ENCODE peak calls at places on chromosomes 2 and 18, in eight cellular contexts. One of them, this sample, is unnamed.

GRCh38 chr2:26555246-26556133 is 77.6 kb upstream of the OTOF start:
- DNase-seq in activated CD8-positive, alpha-beta memory T cell treated with anti-CD3 and anti-CD28 coated beads, Interleukin-2, amount 50 U/mL, for 4 hours: no peak
- DNase-seq in glomerular endothelial cell: no peak
- DNase-seq in CD4-positive, CD25-positive, alpha-beta regulatory T cell: no peak
- DNase-seq in stimulated activated CD4-positive, alpha-beta T cell treated with anti-CD3 and anti-CD28 coated beads, Interleukin-4, amount 100 ng/mL, for 4 hours: no peak
- DNase-seq in H1: no peak
- DNase-seq in AG09309: no peak
- DNase-seq in activated CD8-positive, alpha-beta T cell treated with anti-CD3 and anti-CD28 coated beads for 36 hours: no peak
- DNase-seq in this sample: no peak

GRCh38 chr2:186543561-186544131 is 46.2 kb upstream of the ITGAV start:
- DNase-seq in activated CD8-positive, alpha-beta memory T cell treated with anti-CD3 and anti-CD28 coated beads, Interleukin-2, amount 50 U/mL, for 4 hours: no peak
- DNase-seq in glomerular endothelial cell: peak
- DNase-seq in CD4-positive, CD25-positive, alpha-beta regulatory T cell: no peak
- DNase-seq in stimulated activated CD4-positive, alpha-beta T cell treated with anti-CD3 and anti-CD28 coated beads, Interleukin-4, amount 100 ng/mL, for 4 hours: no peak
- DNase-seq in H1: no peak
- DNase-seq in AG09309: peak
- DNase-seq in activated CD8-positive, alpha-beta T cell treated with anti-CD3 and anti-CD28 coated beads for 36 hours: no peak
- DNase-seq in this sample: no peak

GRCh38 chr2:61380120-61380881 is 90.6 kb downstream of the USP34 start:
- DNase-seq in activated CD8-positive, alpha-beta memory T cell treated with anti-CD3 and anti-CD28 coated beads, Interleukin-2, amount 50 U/mL, for 4 hours: no peak
- DNase-seq in glomerular endothelial cell: no peak
- DNase-seq in CD4-positive, CD25-positive, alpha-beta regulatory T cell: no peak
- DNase-seq in stimulated activated CD4-positive, alpha-beta T cell treated with anti-CD3 and anti-CD28 coated beads, Interleukin-4, amount 100 ng/mL, for 4 hours: no peak
- DNase-seq in H1: no peak
- DNase-seq in AG09309: no peak
- DNase-seq in activated CD8-positive, alpha-beta T cell treated with anti-CD3 and anti-CD28 coated beads for 36 hours: no peak
- DNase-seq in this sample: no peak

GRCh38 chr2:221360742-221361141 is 211.4 kb downstream of the EPHA4 start:
- DNase-seq in activated CD8-positive, alpha-beta memory T cell treated with anti-CD3 and anti-CD28 coated beads, Interleukin-2, amount 50 U/mL, for 4 hours: no peak
- DNase-seq in glomerular endothelial cell: no peak
- DNase-seq in CD4-positive, CD25-positive, alpha-beta regulatory T cell: no peak
- DNase-seq in stimulated activated CD4-positive, alpha-beta T cell treated with anti-CD3 and anti-CD28 coated beads, Interleukin-4, amount 100 ng/mL, for 4 hours: no peak
- DNase-seq in H1: no peak
- DNase-seq in AG09309: no peak
- DNase-seq in activated CD8-positive, alpha-beta T cell treated with anti-CD3 and anti-CD28 coated beads for 36 hours: no peak
- DNase-seq in this sample: no peak

GRCh38 chr18:36186461-36187137 is 698 bp upstream of the MOCOS start:
- DNase-seq in activated CD8-positive, alpha-beta memory T cell treated with anti-CD3 and anti-CD28 coated beads, Interleukin-2, amount 50 U/mL, for 4 hours: no peak
- DNase-seq in glomerular endothelial cell: no peak
- DNase-seq in CD4-positive, CD25-positive, alpha-beta regulatory T cell: no peak
- DNase-seq in stimulated activated CD4-positive, alpha-beta T cell treated with anti-CD3 and anti-CD28 coated beads, Interleukin-4, amount 100 ng/mL, for 4 hours: no peak
- DNase-seq in H1: peak
- DNase-seq in AG09309: no peak
- DNase-seq in activated CD8-positive, alpha-beta T cell treated with anti-CD3 and anti-CD28 coated beads for 36 hours: peak
- DNase-seq in this sample: no peak

GRCh38 chr2:88638123-88638650 is 10.9 kb upstream of the EIF2AK3 start:
- DNase-seq in activated CD8-positive, alpha-beta memory T cell treated with anti-CD3 and anti-CD28 coated beads, Interleukin-2, amount 50 U/mL, for 4 hours: no peak
- DNase-seq in glomerular endothelial cell: no peak
- DNase-seq in CD4-positive, CD25-positive, alpha-beta regulatory T cell: no peak
- DNase-seq in stimulated activated CD4-positive, alpha-beta T cell treated with anti-CD3 and anti-CD28 coated beads, Interleukin-4, amount 100 ng/mL, for 4 hours: no peak
- DNase-seq in H1: no peak
- DNase-seq in AG09309: no peak
- DNase-seq in activated CD8-positive, alpha-beta T cell treated with anti-CD3 and anti-CD28 coated beads for 36 hours: no peak
- DNase-seq in this sample: no peak

GRCh38 chr2:238141541-238142318 is 3.3 kb downstream of the KLHL30 start:
- DNase-seq in activated CD8-positive, alpha-beta memory T cell treated with anti-CD3 and anti-CD28 coated beads, Interleukin-2, amount 50 U/mL, for 4 hours: no peak
- DNase-seq in glomerular endothelial cell: no peak
- DNase-seq in CD4-positive, CD25-positive, alpha-beta regulatory T cell: no peak
- DNase-seq in stimulated activated CD4-positive, alpha-beta T cell treated with anti-CD3 and anti-CD28 coated beads, Interleukin-4, amount 100 ng/mL, for 4 hours: no peak
- DNase-seq in H1: no peak
- DNase-seq in AG09309: no peak
- DNase-seq in activated CD8-positive, alpha-beta T cell treated with anti-CD3 and anti-CD28 coated beads for 36 hours: no peak
- DNase-seq in this sample: peak

GRCh38 chr2:110674620-110675555 is 3.0 kb downstream of the BUB1 start:
- DNase-seq in activated CD8-positive, alpha-beta memory T cell treated with anti-CD3 and anti-CD28 coated beads, Interleukin-2, amount 50 U/mL, for 4 hours: peak
- DNase-seq in glomerular endothelial cell: peak
- DNase-seq in CD4-positive, CD25-positive, alpha-beta regulatory T cell: no peak
- DNase-seq in stimulated activated CD4-positive, alpha-beta T cell treated with anti-CD3 and anti-CD28 coated beads, Interleukin-4, amount 100 ng/mL, for 4 hours: peak
- DNase-seq in H1: no peak
- DNase-seq in AG09309: no peak
- DNase-seq in activated CD8-positive, alpha-beta T cell treated with anti-CD3 and anti-CD28 coated beads for 36 hours: peak
- DNase-seq in this sample: no peak

GRCh38 chr2:240469239-240469636 is 33.8 kb downstream of the GPC1 start:
- DNase-seq in activated CD8-positive, alpha-beta memory T cell treated with anti-CD3 and anti-CD28 coated beads, Interleukin-2, amount 50 U/mL, for 4 hours: no peak
- DNase-seq in glomerular endothelial cell: no peak
- DNase-seq in CD4-positive, CD25-positive, alpha-beta regulatory T cell: no peak
- DNase-seq in stimulated activated CD4-positive, alpha-beta T cell treated with anti-CD3 and anti-CD28 coated beads, Interleukin-4, amount 100 ng/mL, for 4 hours: no peak
- DNase-seq in H1: no peak
- DNase-seq in AG09309: no peak
- DNase-seq in activated CD8-positive, alpha-beta T cell treated with anti-CD3 and anti-CD28 coated beads for 36 hours: no peak
- DNase-seq in this sample: no peak

GRCh38 chr2:1915196-1915595 is 170.9 kb upstream of the PXDN start:
- DNase-seq in activated CD8-positive, alpha-beta memory T cell treated with anti-CD3 and anti-CD28 coated beads, Interleukin-2, amount 50 U/mL, for 4 hours: no peak
- DNase-seq in glomerular endothelial cell: no peak
- DNase-seq in CD4-positive, CD25-positive, alpha-beta regulatory T cell: no peak
- DNase-seq in stimulated activated CD4-positive, alpha-beta T cell treated with anti-CD3 and anti-CD28 coated beads, Interleukin-4, amount 100 ng/mL, for 4 hours: no peak
- DNase-seq in H1: no peak
- DNase-seq in AG09309: no peak
- DNase-seq in activated CD8-positive, alpha-beta T cell treated with anti-CD3 and anti-CD28 coated beads for 36 hours: no peak
- DNase-seq in this sample: no peak

GRCh38 chr2:216654528-216655052 is 21.4 kb downstream of the IGFBP2 start:
- DNase-seq in activated CD8-positive, alpha-beta memory T cell treated with anti-CD3 and anti-CD28 coated beads, Interleukin-2, amount 50 U/mL, for 4 hours: no peak
- DNase-seq in glomerular endothelial cell: no peak
- DNase-seq in CD4-positive, CD25-positive, alpha-beta regulatory T cell: no peak
- DNase-seq in stimulated activated CD4-positive, alpha-beta T cell treated with anti-CD3 and anti-CD28 coated beads, Interleukin-4, amount 100 ng/mL, for 4 hours: no peak
- DNase-seq in H1: no peak
- DNase-seq in AG09309: no peak
- DNase-seq in activated CD8-positive, alpha-beta T cell treated with anti-CD3 and anti-CD28 coated beads for 36 hours: no peak
- DNase-seq in this sample: no peak